ENCODE peak calls at places on chromosomes 1 and 21, in eight cellular contexts. One of them, this sample, is unnamed. For H3K4me1, the result is how much of the 10 kb centered on the place peaks cover.

GRCh38 chr1:232599178-232600041 is 30.5 kb downstream of the SIPA1L2 start:
- DNase-seq in ovary: no peak
- DNase-seq in testis: no peak
- DNase-seq in Peyer's patch: no peak
- DNase-seq in tibial nerve: no peak
- DNase-seq in IMR-90: peak
- DNase-seq in body of pancreas: no peak
- DNase-seq in transverse colon: no peak
- DNase-seq in this sample: no peak

GRCh38 chr1:184563308-184563707 is 176.5 kb downstream of the C1orf21 start:
- DNase-seq in IMR-90: peak
- DNase-seq in tibial nerve: peak
- DNase-seq in testis: no peak
- DNase-seq in body of pancreas: no peak
- DNase-seq in transverse colon: no peak
- DNase-seq in ovary: no peak
- DNase-seq in Peyer's patch: no peak
- DNase-seq in this sample: no peak

GRCh38 chr1:27299385-27300252 is 22.3 kb upstream of the TMEM222 start:
- DNase-seq in IMR-90: peak
- DNase-seq in tibial nerve: peak
- DNase-seq in body of pancreas: peak
- DNase-seq in transverse colon: peak
- DNase-seq in ovary: peak
- DNase-seq in Peyer's patch: peak
- DNase-seq in testis: peak
- DNase-seq in this sample: no peak

GRCh38 chr21:26597981-26598380 is 24.9 kb upstream of the CYYR1 start:
- DNase-seq in body of pancreas: no peak
- DNase-seq in testis: no peak
- DNase-seq in Peyer's patch: no peak
- DNase-seq in transverse colon: no peak
- DNase-seq in ovary: no peak
- DNase-seq in IMR-90: no peak
- DNase-seq in tibial nerve: no peak
- DNase-seq in this sample: no peak

GRCh38 chr21:35198004-35198403 is 148.9 kb upstream of the RUNX1 start:
- DNase-seq in body of pancreas: no peak
- DNase-seq in IMR-90: peak
- DNase-seq in testis: no peak
- DNase-seq in tibial nerve: no peak
- DNase-seq in Peyer's patch: no peak
- DNase-seq in transverse colon: no peak
- DNase-seq in ovary: no peak
- DNase-seq in this sample: no peak

GRCh38 chr1:27031235-27032118 is 18.8 kb upstream of the TENT5B start:
- DNase-seq in tibial nerve: no peak
- DNase-seq in testis: peak
- DNase-seq in IMR-90: peak
- DNase-seq in transverse colon: peak
- DNase-seq in body of pancreas: peak
- DNase-seq in Peyer's patch: no peak
- DNase-seq in ovary: peak
- DNase-seq in this sample: no peak

GRCh38 chr1:6198646-6199297 is 623 bp downstream of the RPL22 start:
- DNase-seq in testis: no peak
- DNase-seq in ovary: no peak
- DNase-seq in IMR-90: no peak
- DNase-seq in transverse colon: no peak
- DNase-seq in body of pancreas: no peak
- DNase-seq in tibial nerve: no peak
- DNase-seq in Peyer's patch: no peak
- DNase-seq in this sample: no peak

GRCh38 chr1:209723761-209724693 is 19.4 kb downstream of the HSD11B1 start:
- DNase-seq in ovary: no peak
- DNase-seq in transverse colon: no peak
- DNase-seq in body of pancreas: no peak
- DNase-seq in Peyer's patch: no peak
- DNase-seq in testis: no peak
- DNase-seq in IMR-90: no peak
- DNase-seq in tibial nerve: no peak
- DNase-seq in this sample: no peak

GRCh38 chr1:204443260-204443619 is 31.6 kb upstream of the PPP1R15B start:
- DNase-seq in testis: no peak
- DNase-seq in body of pancreas: peak
- DNase-seq in IMR-90: no peak
- DNase-seq in ovary: no peak
- DNase-seq in transverse colon: no peak
- DNase-seq in tibial nerve: no peak
- DNase-seq in Peyer's patch: no peak
- DNase-seq in this sample: no peak

GRCh38 chr1:66176012-66176715 is 357.8 kb upstream of the SGIP1 start:
- DNase-seq in IMR-90: peak
- DNase-seq in ovary: no peak
- DNase-seq in tibial nerve: no peak
- DNase-seq in body of pancreas: no peak
- DNase-seq in testis: no peak
- DNase-seq in transverse colon: no peak
- DNase-seq in Peyer's patch: no peak
- DNase-seq in this sample: no peak

GRCh38 chr1:230705289-230706019 is 8.5 kb downstream of the AGT start:
- DNase-seq in Peyer's patch: no peak
- DNase-seq in IMR-90: no peak
- DNase-seq in tibial nerve: no peak
- DNase-seq in body of pancreas: no peak
- DNase-seq in testis: no peak
- DNase-seq in ovary: no peak
- DNase-seq in transverse colon: peak
- DNase-seq in this sample: no peak

GRCh38 chr21:15197696-15198095 is 132.9 kb upstream of the NRIP1 start:
- DNase-seq in IMR-90: no peak
- DNase-seq in transverse colon: no peak
- DNase-seq in body of pancreas: no peak
- DNase-seq in Peyer's patch: no peak
- DNase-seq in tibial nerve: no peak
- DNase-seq in ovary: no peak
- DNase-seq in testis: no peak
- DNase-seq in this sample: no peak

GRCh38 chr1:158049867-158050266 is 56.4 kb downstream of the KIRREL1 start:
- DNase-seq in tibial nerve: no peak
- DNase-seq in Peyer's patch: no peak
- DNase-seq in body of pancreas: no peak
- DNase-seq in IMR-90: peak
- DNase-seq in transverse colon: no peak
- DNase-seq in testis: no peak
- DNase-seq in ovary: no peak
- DNase-seq in this sample: no peak

GRCh38 chr21:37449302-37449937 is 82.8 kb downstream of the DYRK1A start:
- DNase-seq in testis: no peak
- DNase-seq in tibial nerve: no peak
- DNase-seq in transverse colon: no peak
- DNase-seq in ovary: no peak
- DNase-seq in body of pancreas: no peak
- DNase-seq in Peyer's patch: no peak
- DNase-seq in IMR-90: no peak
- DNase-seq in this sample: no peak

GRCh38 chr1:167263784-167264464 is 43.2 kb downstream of the POU2F1 start:
- DNase-seq in transverse colon: no peak
- DNase-seq in Peyer's patch: no peak
- DNase-seq in tibial nerve: no peak
- DNase-seq in ovary: no peak
- DNase-seq in body of pancreas: no peak
- DNase-seq in IMR-90: no peak
- DNase-seq in testis: no peak
- DNase-seq in this sample: no peak

GRCh38 chr1:153568367-153569099 is 2.9 kb upstream of the S100A2 start:
- DNase-seq in Peyer's patch: peak
- DNase-seq in IMR-90: peak
- DNase-seq in body of pancreas: peak
- DNase-seq in ovary: peak
- DNase-seq in tibial nerve: peak
- DNase-seq in testis: peak
- DNase-seq in transverse colon: peak
- DNase-seq in this sample: peak

GRCh38 chr1:67524143-67525052 is 94.2 kb upstream of the SERBP1 start:
- DNase-seq in tibial nerve: no peak
- DNase-seq in IMR-90: no peak
- DNase-seq in ovary: no peak
- DNase-seq in body of pancreas: no peak
- DNase-seq in Peyer's patch: no peak
- DNase-seq in testis: no peak
- DNase-seq in transverse colon: no peak
- DNase-seq in this sample: no peak

GRCh38 chr1:109621402-109622101 is 1.9 kb downstream of the AMPD2 start:
- DNase-seq in ovary: no peak
- DNase-seq in Peyer's patch: no peak
- DNase-seq in transverse colon: no peak
- DNase-seq in body of pancreas: no peak
- DNase-seq in tibial nerve: no peak
- DNase-seq in testis: no peak
- DNase-seq in IMR-90: no peak
- DNase-seq in this sample: no peak
- H3K4me1 ChIP-seq in ovary: under half
- H3K4me1 ChIP-seq in Peyer's patch: under half
- H3K4me1 ChIP-seq in transverse colon: under half
- H3K4me1 ChIP-seq in body of pancreas: under half
- H3K4me1 ChIP-seq in tibial nerve: under half
- H3K4me1 ChIP-seq in testis: under half
- H3K4me1 ChIP-seq in IMR-90: under half
- H3K4me1 ChIP-seq in this sample: under half

DNA sequence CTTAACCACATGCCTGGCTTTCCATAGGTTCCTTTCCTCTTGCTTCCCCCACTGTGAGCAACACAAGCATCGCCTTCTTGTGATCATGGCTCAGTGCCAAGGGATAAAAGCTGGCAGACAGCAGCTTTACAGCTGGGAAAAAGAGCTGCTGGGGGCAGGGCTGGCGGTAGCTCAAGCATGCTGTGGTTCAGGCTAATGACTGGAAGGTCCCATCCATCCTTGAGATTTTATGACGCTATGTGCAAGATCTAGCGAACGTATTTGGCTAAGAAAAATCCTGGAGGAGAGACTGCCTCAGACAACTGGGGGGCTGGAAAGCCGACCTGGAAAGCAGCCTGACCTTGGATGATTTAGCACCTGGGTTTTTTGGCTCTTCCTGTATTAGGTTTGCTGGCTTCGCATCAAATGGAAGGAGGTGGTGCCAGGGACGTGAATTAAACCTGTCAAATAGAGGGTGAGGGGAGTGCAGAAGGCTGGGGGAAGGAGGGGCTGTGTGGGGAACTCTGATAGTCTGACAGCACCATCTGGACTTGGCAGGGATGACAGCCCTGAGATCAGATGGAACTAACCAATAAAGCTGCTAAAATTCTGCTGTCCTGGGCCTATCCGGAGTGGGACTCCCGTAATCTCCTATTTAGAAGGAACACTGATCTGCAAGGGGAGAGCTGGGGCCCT is 34.8 kb downstream of the ZMYND12 start:
- DNase-seq in body of pancreas: peak
- DNase-seq in Peyer's patch: no peak
- DNase-seq in IMR-90: peak
- DNase-seq in ovary: peak
- DNase-seq in tibial nerve: no peak
- DNase-seq in transverse colon: peak
- DNase-seq in testis: peak
- DNase-seq in this sample: no peak
- H3K4me3 ChIP-seq in body of pancreas: no peak
- H3K4me3 ChIP-seq in Peyer's patch: no peak
- H3K4me3 ChIP-seq in IMR-90: no peak
- H3K4me3 ChIP-seq in ovary: no peak
- H3K4me3 ChIP-seq in tibial nerve: no peak
- H3K4me3 ChIP-seq in transverse colon: no peak
- H3K4me3 ChIP-seq in testis: no peak
- H3K4me3 ChIP-seq in this sample: no peak

DNA sequence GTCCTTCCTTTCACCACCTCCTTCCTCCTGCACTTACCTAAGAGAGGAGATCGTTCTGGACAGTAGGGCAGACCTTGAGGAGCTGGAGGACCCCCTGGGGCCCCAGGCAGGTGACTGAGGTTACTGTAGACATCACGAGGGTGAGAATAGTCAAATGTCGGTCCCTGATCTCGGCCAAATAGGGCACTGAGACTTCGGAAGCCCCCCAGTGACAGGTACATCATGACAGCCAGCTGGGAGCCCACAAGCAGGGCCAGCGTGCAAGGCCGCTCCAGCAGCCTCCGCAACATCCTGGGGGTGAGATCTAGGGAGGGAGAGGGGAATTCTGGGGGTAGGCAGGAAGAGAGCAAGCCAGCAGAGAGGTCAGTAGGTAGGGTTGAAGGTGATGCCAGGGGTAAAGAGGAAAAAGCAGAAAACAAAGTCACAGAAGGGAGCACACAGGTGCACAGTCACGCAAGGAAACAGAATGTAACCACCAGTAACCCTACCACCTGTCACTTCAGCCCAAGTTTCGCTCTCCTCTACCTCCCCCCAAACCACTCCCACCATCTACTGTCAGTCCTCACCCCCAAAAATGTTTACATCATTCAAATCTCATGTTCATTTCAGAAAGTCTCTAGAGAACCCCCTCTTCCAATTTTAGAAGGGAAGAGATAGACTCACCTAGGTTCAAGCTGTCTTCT is 1.4 kb downstream of the B4GALT3 start:
- DNase-seq in testis: no peak
- DNase-seq in transverse colon: no peak
- DNase-seq in Peyer's patch: no peak
- DNase-seq in body of pancreas: no peak
- DNase-seq in ovary: peak
- DNase-seq in IMR-90: no peak
- DNase-seq in tibial nerve: no peak
- DNase-seq in this sample: no peak
- TF ChIP-seq POLR2A in testis: no peak
- TF ChIP-seq POLR2A in transverse colon: no peak
- TF ChIP-seq POLR2A in Peyer's patch: no peak
- TF ChIP-seq POLR2A in body of pancreas: no peak
- TF ChIP-seq POLR2A in ovary: no peak
- TF ChIP-seq POLR2A in IMR-90: no peak
- TF ChIP-seq POLR2A in tibial nerve: no peak
- TF ChIP-seq POLR2A in this sample: no peak

GRCh38 chr1:2279210-2279639 is 51.1 kb downstream of the SKI start:
- DNase-seq in tibial nerve: no peak
- DNase-seq in transverse colon: no peak
- DNase-seq in IMR-90: peak
- DNase-seq in body of pancreas: no peak
- DNase-seq in ovary: peak
- DNase-seq in Peyer's patch: no peak
- DNase-seq in testis: peak
- DNase-seq in this sample: no peak

GRCh38 chr1:2277741-2278488 is 49.8 kb downstream of the SKI start:
- DNase-seq in ovary: no peak
- DNase-seq in tibial nerve: no peak
- DNase-seq in IMR-90: no peak
- DNase-seq in body of pancreas: no peak
- DNase-seq in transverse colon: no peak
- DNase-seq in testis: no peak
- DNase-seq in Peyer's patch: no peak
- DNase-seq in this sample: no peak

GRCh38 chr1:2282556-2283270 is 54.6 kb downstream of the SKI start:
- DNase-seq in IMR-90: no peak
- DNase-seq in testis: no peak
- DNase-seq in ovary: no peak
- DNase-seq in body of pancreas: no peak
- DNase-seq in Peyer's patch: no peak
- DNase-seq in transverse colon: no peak
- DNase-seq in tibial nerve: no peak
- DNase-seq in this sample: no peak

GRCh38 chr1:2278591-2279209 is 50.6 kb downstream of the SKI start:
- DNase-seq in Peyer's patch: no peak
- DNase-seq in IMR-90: no peak
- DNase-seq in body of pancreas: no peak
- DNase-seq in transverse colon: no peak
- DNase-seq in ovary: no peak
- DNase-seq in testis: no peak
- DNase-seq in tibial nerve: no peak
- DNase-seq in this sample: no peak

GRCh38 chr1:2279882-2280281 is 51.8 kb downstream of the SKI start:
- DNase-seq in transverse colon: no peak
- DNase-seq in tibial nerve: no peak
- DNase-seq in Peyer's patch: no peak
- DNase-seq in ovary: no peak
- DNase-seq in testis: no peak
- DNase-seq in body of pancreas: no peak
- DNase-seq in IMR-90: no peak
- DNase-seq in this sample: no peak
- H3K4me1 ChIP-seq in transverse colon: half or more
- H3K4me1 ChIP-seq in tibial nerve: half or more
- H3K4me1 ChIP-seq in Peyer's patch: under half
- H3K4me1 ChIP-seq in ovary: under half
- H3K4me1 ChIP-seq in testis: under half
- H3K4me1 ChIP-seq in body of pancreas: under half
- H3K4me1 ChIP-seq in IMR-90: under half
- H3K4me1 ChIP-seq in this sample: under half